ENCODE peak calls at places on chromosomes 11 and 22, in five cellular contexts. Q, L, F, P and B are unnamed samples.

GRCh38 chr11:10413268-10413667 is 41.8 kb upstream of the AMPD3 start:
- DNase-seq in L (no peak), Q (no peak), F (no peak), P (peak; percentile 86), B (no peak)

GRCh38 chr11:15471028-15471708 is 356.4 kb downstream of the INSC start:
- DNase-seq in Q (no peak), P (no peak), L (no peak), F (no peak), B (no peak)

GRCh38 chr11:8005556-8005955 is 18.4 kb downstream of the EIF3F start:
- DNase-seq in Q (peak; percentile 28), L (no peak), F (no peak), P (no peak), B (no peak)

GRCh38 chr22:35839811-35840739 is 122.4 kb downstream of the APOL5 start:
- DNase-seq in Q (peak; percentile 96), F (peak; percentile 97), L (peak; percentile 94), P (peak; percentile 79), B (peak; percentile 97)

GRCh38 chr11:4926607-4927006 is 2.5 kb upstream of the OR51G1 start:
- DNase-seq in P (no peak), F (no peak), Q (no peak), L (no peak), B (peak; percentile 2)

GRCh38 chr11:113994077-113994954 is 19.4 kb downstream of the HTR3A start:
- DNase-seq in P (no peak), F (no peak), L (no peak), Q (peak; percentile 87), B (peak; percentile 27)

GRCh38 chr22:40324468-40325305 is 21.6 kb upstream of the ADSL start:
- DNase-seq in P (no peak), F (no peak), L (no peak), Q (peak; percentile 34), B (no peak)

GRCh38 chr11:58227956-58228615 is 632 bp downstream of the OR10Q1 start:
- DNase-seq in P (no peak), L (no peak), F (no peak), Q (no peak), B (no peak)

GRCh38 chr22:43042101-43042780 is 27.3 kb upstream of the PACSIN2 start:
- DNase-seq in F (no peak), L (no peak), Q (no peak), P (peak; percentile 13), B (no peak)

GRCh38 chr11:113505046-113505445 is 29.8 kb upstream of the DRD2 start:
- DNase-seq in F (no peak), P (no peak), L (no peak), Q (no peak), B (peak; percentile 9)

GRCh38 chr11:69352181-69352580 is 58.2 kb downstream of the MYEOV start:
- DNase-seq in P (no peak), L (no peak), Q (peak; percentile 38), F (peak; percentile 7), B (peak; percentile 27)

GRCh38 chr11:125164422-125165110 is at the start of gene PKNOX2:
- DNase-seq in L (no peak), P (peak; percentile 50), Q (peak; percentile 96), F (peak; percentile 84), B (peak; percentile 87)

GRCh38 chr11:33734441-33735165 is 1.6 kb downstream of the CD59 start:
- DNase-seq in Q (no peak), L (no peak), F (peak; percentile 77), P (peak; percentile 19), B (peak; percentile 64)